ENCODE peak calls at places on chromosome X, in ten cellular contexts. One of them, this sample, is unnamed.

GRCh38 chrX:37580080-37580479 is 8.6 kb downstream of the LANCL3 start:
- DNase-seq in left lung: no peak
- DNase-seq in IMR-90: no peak
- DNase-seq in fibroblast of pulmonary artery: no peak
- DNase-seq in GM12864: no peak
- DNase-seq in kidney epithelial cell: no peak
- DNase-seq in fibroblast of the aortic adventitia: no peak
- DNase-seq in gastrocnemius medialis: no peak
- DNase-seq in stomach: no peak
- DNase-seq in pancreas: no peak
- DNase-seq in this sample: no peak

GRCh38 chrX:142076633-142077032 is 128.5 kb downstream of the MAGEC2 start:
- DNase-seq in left lung: no peak
- DNase-seq in IMR-90: no peak
- DNase-seq in fibroblast of pulmonary artery: no peak
- DNase-seq in GM12864: no peak
- DNase-seq in kidney epithelial cell: no peak
- DNase-seq in fibroblast of the aortic adventitia: no peak
- DNase-seq in gastrocnemius medialis: no peak
- DNase-seq in stomach: no peak
- DNase-seq in pancreas: no peak
- DNase-seq in this sample: no peak

GRCh38 chrX:47571215-47571614 is 10.2 kb downstream of the ARAF start:
- DNase-seq in left lung: no peak
- DNase-seq in IMR-90: no peak
- DNase-seq in fibroblast of pulmonary artery: no peak
- DNase-seq in GM12864: no peak
- DNase-seq in kidney epithelial cell: no peak
- DNase-seq in fibroblast of the aortic adventitia: no peak
- DNase-seq in gastrocnemius medialis: no peak
- DNase-seq in stomach: no peak
- DNase-seq in pancreas: no peak
- DNase-seq in this sample: no peak

GRCh38 chrX:3231766-3232165 is 114.7 kb downstream of the MXRA5 start:
- DNase-seq in left lung: no peak
- DNase-seq in IMR-90: no peak
- DNase-seq in fibroblast of pulmonary artery: no peak
- DNase-seq in GM12864: no peak
- DNase-seq in kidney epithelial cell: no peak
- DNase-seq in fibroblast of the aortic adventitia: peak; percentile 9
- DNase-seq in gastrocnemius medialis: no peak
- DNase-seq in stomach: no peak
- DNase-seq in pancreas: no peak
- DNase-seq in this sample: no peak

GRCh38 chrX:48914593-48915493 is 3.4 kb upstream of the SLC35A2 start:
- DNase-seq in left lung: no peak
- DNase-seq in IMR-90: no peak
- DNase-seq in fibroblast of pulmonary artery: no peak
- DNase-seq in GM12864: no peak
- DNase-seq in kidney epithelial cell: no peak
- DNase-seq in fibroblast of the aortic adventitia: no peak
- DNase-seq in gastrocnemius medialis: no peak
- DNase-seq in stomach: no peak
- DNase-seq in pancreas: no peak
- DNase-seq in this sample: no peak

GRCh38 chrX:23383411-23383810 is 48.8 kb downstream of the PTCHD1 start:
- DNase-seq in left lung: no peak
- DNase-seq in IMR-90: peak; percentile 7
- DNase-seq in fibroblast of pulmonary artery: peak; percentile 30
- DNase-seq in GM12864: no peak
- DNase-seq in kidney epithelial cell: no peak
- DNase-seq in fibroblast of the aortic adventitia: peak; percentile 69
- DNase-seq in gastrocnemius medialis: no peak
- DNase-seq in stomach: no peak
- DNase-seq in pancreas: no peak
- DNase-seq in this sample: no peak

GRCh38 chrX:153593811-153594500 is 5.0 kb downstream of the CCNQ start:
- DNase-seq in left lung: peak; percentile 22
- DNase-seq in IMR-90: no peak
- DNase-seq in fibroblast of pulmonary artery: no peak
- DNase-seq in GM12864: no peak
- DNase-seq in kidney epithelial cell: no peak
- DNase-seq in fibroblast of the aortic adventitia: no peak
- DNase-seq in gastrocnemius medialis: no peak
- DNase-seq in stomach: no peak
- DNase-seq in pancreas: no peak
- DNase-seq in this sample: no peak

GRCh38 chrX:154000051-154000450 is 19.7 kb downstream of the IRAK1 start:
- DNase-seq in left lung: no peak
- DNase-seq in IMR-90: no peak
- DNase-seq in fibroblast of pulmonary artery: no peak
- DNase-seq in GM12864: no peak
- DNase-seq in kidney epithelial cell: no peak
- DNase-seq in fibroblast of the aortic adventitia: no peak
- DNase-seq in gastrocnemius medialis: no peak
- DNase-seq in stomach: no peak
- DNase-seq in pancreas: no peak
- DNase-seq in this sample: no peak

GRCh38 chrX:1537031-1537715 is at the start of gene P2RY8:
- DNase-seq in left lung: peak; percentile 76
- DNase-seq in IMR-90: no peak
- DNase-seq in fibroblast of pulmonary artery: peak; percentile 57
- DNase-seq in GM12864: peak; percentile 86
- DNase-seq in kidney epithelial cell: no peak
- DNase-seq in fibroblast of the aortic adventitia: no peak
- DNase-seq in gastrocnemius medialis: peak; percentile 38
- DNase-seq in stomach: peak; percentile 63
- DNase-seq in pancreas: peak; percentile 31
- DNase-seq in this sample: peak; percentile 89

GRCh38 chrX:1533083-1533482 is 3.9 kb downstream of the P2RY8 start:
- DNase-seq in left lung: no peak
- DNase-seq in IMR-90: no peak
- DNase-seq in fibroblast of pulmonary artery: no peak
- DNase-seq in GM12864: no peak
- DNase-seq in kidney epithelial cell: no peak
- DNase-seq in fibroblast of the aortic adventitia: no peak
- DNase-seq in gastrocnemius medialis: no peak
- DNase-seq in stomach: no peak
- DNase-seq in pancreas: no peak
- DNase-seq in this sample: no peak

GRCh38 chrX:1536712-1537030 is 314 bp downstream of the P2RY8 start:
- DNase-seq in left lung: no peak
- DNase-seq in IMR-90: no peak
- DNase-seq in fibroblast of pulmonary artery: no peak
- DNase-seq in GM12864: no peak
- DNase-seq in kidney epithelial cell: no peak
- DNase-seq in fibroblast of the aortic adventitia: no peak
- DNase-seq in gastrocnemius medialis: no peak
- DNase-seq in stomach: no peak
- DNase-seq in pancreas: no peak
- DNase-seq in this sample: no peak

GRCh38 chrX:1534321-1535168 is 2.4 kb downstream of the P2RY8 start:
- DNase-seq in left lung: no peak
- DNase-seq in IMR-90: no peak
- DNase-seq in fibroblast of pulmonary artery: no peak
- DNase-seq in GM12864: peak; percentile 49
- DNase-seq in kidney epithelial cell: no peak
- DNase-seq in fibroblast of the aortic adventitia: no peak
- DNase-seq in gastrocnemius medialis: no peak
- DNase-seq in stomach: no peak
- DNase-seq in pancreas: no peak
- DNase-seq in this sample: peak; percentile 63

DNA sequence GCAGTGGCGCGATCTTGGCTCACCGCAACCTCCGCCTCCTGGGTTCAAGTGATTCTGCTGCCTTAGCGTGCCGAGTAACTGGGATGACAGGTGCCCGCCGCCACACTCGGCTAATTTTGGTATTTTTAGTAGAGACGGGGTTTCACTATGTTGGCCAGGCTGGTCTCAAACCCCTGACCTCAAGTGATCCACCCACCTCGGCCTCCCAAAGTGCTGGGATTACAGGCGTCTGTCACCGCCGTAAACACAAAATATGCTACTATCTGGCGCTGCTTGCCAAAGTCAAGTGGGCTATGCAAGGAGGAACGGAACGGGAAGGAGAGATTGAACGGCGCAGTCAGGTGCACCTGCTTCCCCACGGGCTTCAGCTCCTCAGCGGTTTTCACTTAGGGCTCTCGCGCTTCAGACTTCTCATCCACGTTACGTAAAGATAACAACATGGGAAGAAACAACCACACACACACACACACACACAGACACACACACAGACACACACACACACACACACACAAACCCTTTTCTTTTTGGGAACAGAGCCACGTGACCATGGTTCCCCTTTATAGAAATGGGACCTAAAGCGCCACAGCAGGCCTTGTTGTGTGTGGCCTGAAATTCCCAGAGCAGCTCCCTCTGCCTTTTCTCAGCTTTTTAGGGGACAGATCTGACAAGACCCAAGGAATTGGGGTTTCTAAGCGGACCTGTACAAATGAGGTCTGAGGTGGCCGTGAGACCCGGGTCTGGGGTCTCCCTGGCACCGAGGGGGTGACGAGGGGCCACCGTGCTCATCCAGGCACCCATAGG is 1.5 kb downstream of the P2RY8 start:
- DNase-seq in left lung: peak; percentile 60
- DNase-seq in IMR-90: no peak
- DNase-seq in fibroblast of pulmonary artery: no peak
- DNase-seq in GM12864: no peak
- DNase-seq in kidney epithelial cell: no peak
- DNase-seq in fibroblast of the aortic adventitia: no peak
- DNase-seq in gastrocnemius medialis: no peak
- DNase-seq in stomach: no peak
- DNase-seq in pancreas: no peak
- DNase-seq in this sample: peak; percentile 81
- TF ChIP-seq CTCF in left lung: no peak
- TF ChIP-seq CTCF in IMR-90: no peak
- TF ChIP-seq CTCF in fibroblast of pulmonary artery: no peak
- TF ChIP-seq CTCF in GM12864: no peak
- TF ChIP-seq CTCF in kidney epithelial cell: no peak
- TF ChIP-seq CTCF in fibroblast of the aortic adventitia: no peak
- TF ChIP-seq CTCF in gastrocnemius medialis: no peak
- TF ChIP-seq CTCF in stomach: no peak
- TF ChIP-seq CTCF in pancreas: no peak
- TF ChIP-seq CTCF in this sample: no peak

DNA sequence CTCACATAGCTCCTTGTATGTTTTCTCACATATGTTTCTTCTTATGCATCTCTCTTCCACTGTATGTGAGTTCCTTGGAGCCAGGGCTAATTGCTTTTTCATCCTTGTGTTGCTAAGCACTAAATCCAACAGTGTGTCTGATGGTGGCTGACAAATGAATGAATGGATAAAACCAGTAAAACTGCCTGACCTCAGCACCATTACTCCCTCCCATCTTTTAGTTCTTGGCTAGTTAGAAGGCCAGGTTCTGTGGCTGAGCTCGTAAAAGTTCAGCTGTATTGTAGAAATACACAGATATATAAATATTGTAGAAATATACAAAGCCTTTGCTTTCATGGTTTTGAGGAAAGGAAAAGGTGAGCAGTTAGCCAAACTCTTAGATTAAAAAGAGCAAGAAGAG is 50.4 kb downstream of the ARX start:
- DNase-seq in left lung: no peak
- DNase-seq in IMR-90: no peak
- DNase-seq in fibroblast of pulmonary artery: no peak
- DNase-seq in GM12864: no peak
- DNase-seq in kidney epithelial cell: no peak
- DNase-seq in fibroblast of the aortic adventitia: no peak
- DNase-seq in gastrocnemius medialis: no peak
- DNase-seq in stomach: no peak
- DNase-seq in pancreas: no peak
- DNase-seq in this sample: no peak
- H3K4me3 ChIP-seq in left lung: no peak overlapping the region
- H3K4me3 ChIP-seq in IMR-90: no peak overlapping the region
- H3K4me3 ChIP-seq in fibroblast of pulmonary artery: no peak overlapping the region
- H3K4me3 ChIP-seq in GM12864: no peak overlapping the region
- H3K4me3 ChIP-seq in kidney epithelial cell: no peak overlapping the region
- H3K4me3 ChIP-seq in fibroblast of the aortic adventitia: no peak overlapping the region
- H3K4me3 ChIP-seq in gastrocnemius medialis: no peak overlapping the region
- H3K4me3 ChIP-seq in stomach: no peak overlapping the region
- H3K4me3 ChIP-seq in pancreas: no peak overlapping the region
- H3K4me3 ChIP-seq in this sample: no peak overlapping the region

DNA sequence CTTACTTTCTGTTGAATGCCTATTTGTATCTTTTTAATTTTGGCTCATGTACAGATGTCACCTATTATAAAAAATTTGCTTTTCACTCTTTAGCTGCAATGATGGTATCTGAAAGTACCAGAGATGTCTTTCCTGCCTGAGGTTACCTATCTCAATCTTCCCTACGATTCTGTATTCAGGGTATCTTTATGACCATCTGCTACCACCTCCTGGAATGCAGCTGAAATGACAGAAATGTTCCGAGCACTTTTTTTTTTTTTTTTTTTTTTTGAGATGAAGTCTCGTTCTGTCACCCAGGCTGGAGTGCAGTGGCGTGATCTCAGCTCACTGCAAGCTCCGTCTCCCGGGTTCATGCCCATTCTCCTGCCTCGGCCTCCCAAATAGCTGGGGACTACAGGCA is 136.4 kb downstream of the REPS2 start:
- DNase-seq in left lung: no peak
- DNase-seq in IMR-90: no peak
- DNase-seq in fibroblast of pulmonary artery: no peak
- DNase-seq in GM12864: no peak
- DNase-seq in kidney epithelial cell: no peak
- DNase-seq in fibroblast of the aortic adventitia: peak; percentile 22
- DNase-seq in gastrocnemius medialis: no peak
- DNase-seq in stomach: no peak
- DNase-seq in pancreas: no peak
- DNase-seq in this sample: peak; percentile 8
- TF ChIP-seq CTCF in left lung: no peak
- TF ChIP-seq CTCF in IMR-90: no peak
- TF ChIP-seq CTCF in fibroblast of pulmonary artery: no peak
- TF ChIP-seq CTCF in GM12864: peak; percentile 14
- TF ChIP-seq CTCF in kidney epithelial cell: no peak
- TF ChIP-seq CTCF in fibroblast of the aortic adventitia: no peak
- TF ChIP-seq CTCF in gastrocnemius medialis: no peak
- TF ChIP-seq CTCF in stomach: no peak
- TF ChIP-seq CTCF in pancreas: no peak
- TF ChIP-seq CTCF in this sample: peak; percentile 4

GRCh38 chrX:21740329-21741274 is 17.3 kb downstream of the SMPX start:
- DNase-seq in left lung: no peak
- DNase-seq in IMR-90: no peak
- DNase-seq in fibroblast of pulmonary artery: no peak
- DNase-seq in GM12864: no peak
- DNase-seq in kidney epithelial cell: no peak
- DNase-seq in fibroblast of the aortic adventitia: no peak
- DNase-seq in gastrocnemius medialis: peak; percentile 62
- DNase-seq in stomach: peak; percentile 49
- DNase-seq in pancreas: peak; percentile 32
- DNase-seq in this sample: peak; percentile 1

GRCh38 chrX:21735753-21736127 is 22.2 kb downstream of the SMPX start:
- DNase-seq in left lung: no peak
- DNase-seq in IMR-90: no peak
- DNase-seq in fibroblast of pulmonary artery: no peak
- DNase-seq in GM12864: no peak
- DNase-seq in kidney epithelial cell: no peak
- DNase-seq in fibroblast of the aortic adventitia: no peak
- DNase-seq in gastrocnemius medialis: no peak
- DNase-seq in stomach: no peak
- DNase-seq in pancreas: no peak
- DNase-seq in this sample: no peak

GRCh38 chrX:21738950-21739287 is 19.0 kb downstream of the SMPX start:
- DNase-seq in left lung: no peak
- DNase-seq in IMR-90: no peak
- DNase-seq in fibroblast of pulmonary artery: no peak
- DNase-seq in GM12864: no peak
- DNase-seq in kidney epithelial cell: no peak
- DNase-seq in fibroblast of the aortic adventitia: no peak
- DNase-seq in gastrocnemius medialis: no peak
- DNase-seq in stomach: no peak
- DNase-seq in pancreas: no peak
- DNase-seq in this sample: no peak

GRCh38 chrX:21741378-21741777 is 16.5 kb downstream of the SMPX start:
- DNase-seq in left lung: no peak
- DNase-seq in IMR-90: no peak
- DNase-seq in fibroblast of pulmonary artery: no peak
- DNase-seq in GM12864: no peak
- DNase-seq in kidney epithelial cell: no peak
- DNase-seq in fibroblast of the aortic adventitia: no peak
- DNase-seq in gastrocnemius medialis: no peak
- DNase-seq in stomach: no peak
- DNase-seq in pancreas: no peak
- DNase-seq in this sample: no peak

GRCh38 chrX:21738145-21738949 is 19.6 kb downstream of the SMPX start:
- DNase-seq in left lung: no peak
- DNase-seq in IMR-90: no peak
- DNase-seq in fibroblast of pulmonary artery: no peak
- DNase-seq in GM12864: no peak
- DNase-seq in kidney epithelial cell: peak; percentile 12
- DNase-seq in fibroblast of the aortic adventitia: no peak
- DNase-seq in gastrocnemius medialis: peak; percentile 75
- DNase-seq in stomach: no peak
- DNase-seq in pancreas: peak; percentile 14
- DNase-seq in this sample: no peak
- H3K4me3 ChIP-seq in left lung: no peak overlapping the region
- H3K4me3 ChIP-seq in IMR-90: no peak overlapping the region
- H3K4me3 ChIP-seq in fibroblast of pulmonary artery: no peak overlapping the region
- H3K4me3 ChIP-seq in GM12864: no peak overlapping the region
- H3K4me3 ChIP-seq in kidney epithelial cell: no peak overlapping the region
- H3K4me3 ChIP-seq in fibroblast of the aortic adventitia: no peak overlapping the region
- H3K4me3 ChIP-seq in gastrocnemius medialis: no peak overlapping the region
- H3K4me3 ChIP-seq in stomach: no peak overlapping the region
- H3K4me3 ChIP-seq in pancreas: no peak overlapping the region
- H3K4me3 ChIP-seq in this sample: no peak overlapping the region